ENCODE peak calls at places on chromosomes 13 and 19, in six cellular contexts. One of them, this sample, is unnamed.
A peak's percentile ranks its signal among the peaks of the same experiment; 100 is the strongest.

GRCh38 chr13:39119422-39119821 is 81.2 kb downstream of the NHLRC3 start:
- DNase-seq in RWPE1: no peak
- DNase-seq in esophagus squamous epithelium: no peak
- DNase-seq in K562: no peak
- DNase-seq in endothelial cell of umbilical vein: no peak
- DNase-seq in dorsolateral prefrontal cortex: no peak
- DNase-seq in this sample: no peak

GRCh38 chr13:31204592-31204991 is 4.8 kb downstream of the B3GLCT start:
- DNase-seq in esophagus squamous epithelium: no peak
- DNase-seq in dorsolateral prefrontal cortex: no peak
- DNase-seq in RWPE1: peak; percentile 64
- DNase-seq in endothelial cell of umbilical vein: peak; percentile 63
- DNase-seq in K562: peak; percentile 83
- DNase-seq in this sample: no peak

GRCh38 chr19:41030651-41031050 is 39.6 kb downstream of the CYP2B6 start:
- DNase-seq in endothelial cell of umbilical vein: no peak
- DNase-seq in RWPE1: no peak
- DNase-seq in K562: no peak
- DNase-seq in esophagus squamous epithelium: no peak
- DNase-seq in dorsolateral prefrontal cortex: no peak
- DNase-seq in this sample: no peak

GRCh38 chr19:57171551-57172081 is 4.3 kb upstream of the DUXA start:
- DNase-seq in K562: no peak
- DNase-seq in endothelial cell of umbilical vein: no peak
- DNase-seq in esophagus squamous epithelium: no peak
- DNase-seq in dorsolateral prefrontal cortex: peak; percentile 70
- DNase-seq in RWPE1: peak; percentile 7
- DNase-seq in this sample: no peak

GRCh38 chr13:51737609-51738008 is 66.4 kb downstream of the DHRS12 start:
- DNase-seq in RWPE1: no peak
- DNase-seq in dorsolateral prefrontal cortex: no peak
- DNase-seq in esophagus squamous epithelium: no peak
- DNase-seq in endothelial cell of umbilical vein: no peak
- DNase-seq in K562: no peak
- DNase-seq in this sample: no peak

GRCh38 chr13:95128045-95128643 is 173.1 kb downstream of the ABCC4 start:
- DNase-seq in RWPE1: peak; percentile 26
- DNase-seq in endothelial cell of umbilical vein: peak; percentile 76
- DNase-seq in esophagus squamous epithelium: no peak
- DNase-seq in K562: no peak
- DNase-seq in dorsolateral prefrontal cortex: no peak
- DNase-seq in this sample: no peak

GRCh38 chr19:38975214-38975860 is at the start of gene FBXO17:
- DNase-seq in esophagus squamous epithelium: no peak
- DNase-seq in K562: peak; percentile 85
- DNase-seq in dorsolateral prefrontal cortex: peak; percentile 69
- DNase-seq in RWPE1: peak; percentile 42
- DNase-seq in endothelial cell of umbilical vein: peak; percentile 53
- DNase-seq in this sample: no peak

GRCh38 chr19:52669586-52669985 is 31.4 kb upstream of the ZNF83 start:
- DNase-seq in endothelial cell of umbilical vein: no peak
- DNase-seq in K562: no peak
- DNase-seq in dorsolateral prefrontal cortex: no peak
- DNase-seq in RWPE1: no peak
- DNase-seq in esophagus squamous epithelium: no peak
- DNase-seq in this sample: no peak

GRCh38 chr19:4173479-4174211 is 8.7 kb downstream of the SIRT6 start:
- DNase-seq in esophagus squamous epithelium: no peak
- DNase-seq in K562: no peak
- DNase-seq in dorsolateral prefrontal cortex: no peak
- DNase-seq in endothelial cell of umbilical vein: no peak
- DNase-seq in RWPE1: no peak
- DNase-seq in this sample: no peak

GRCh38 chr13:51534075-51534817 is 50.0 kb upstream of the WDFY2 start:
- DNase-seq in dorsolateral prefrontal cortex: peak; percentile 64
- DNase-seq in esophagus squamous epithelium: no peak
- DNase-seq in K562: no peak
- DNase-seq in RWPE1: no peak
- DNase-seq in endothelial cell of umbilical vein: no peak
- DNase-seq in this sample: peak; percentile 69

GRCh38 chr13:74710006-74710405 is 575.8 kb upstream of the KLF12 start:
- DNase-seq in esophagus squamous epithelium: no peak
- DNase-seq in endothelial cell of umbilical vein: no peak
- DNase-seq in RWPE1: no peak
- DNase-seq in dorsolateral prefrontal cortex: no peak
- DNase-seq in K562: no peak
- DNase-seq in this sample: no peak

GRCh38 chr19:48598996-48599626 is 7.4 kb upstream of the SPACA4 start:
- DNase-seq in K562: no peak
- DNase-seq in esophagus squamous epithelium: no peak
- DNase-seq in RWPE1: no peak
- DNase-seq in dorsolateral prefrontal cortex: no peak
- DNase-seq in endothelial cell of umbilical vein: no peak
- DNase-seq in this sample: no peak

GRCh38 chr13:37686501-37686900 is 87.9 kb upstream of the POSTN start:
- DNase-seq in endothelial cell of umbilical vein: no peak
- DNase-seq in dorsolateral prefrontal cortex: no peak
- DNase-seq in K562: no peak
- DNase-seq in RWPE1: no peak
- DNase-seq in esophagus squamous epithelium: no peak
- DNase-seq in this sample: no peak

GRCh38 chr13:112703935-112704633 is 14.2 kb downstream of the ATP11A start:
- DNase-seq in K562: peak; percentile 78
- DNase-seq in esophagus squamous epithelium: no peak
- DNase-seq in dorsolateral prefrontal cortex: peak; percentile 27
- DNase-seq in RWPE1: no peak
- DNase-seq in endothelial cell of umbilical vein: no peak
- DNase-seq in this sample: no peak

GRCh38 chr19:6730153-6730804 is 7.1 kb downstream of the GPR108 start:
- DNase-seq in dorsolateral prefrontal cortex: peak; percentile 58
- DNase-seq in RWPE1: no peak
- DNase-seq in endothelial cell of umbilical vein: no peak
- DNase-seq in K562: peak; percentile 96
- DNase-seq in esophagus squamous epithelium: no peak
- DNase-seq in this sample: peak; percentile 82

GRCh38 chr19:18951721-18952281 is 10.8 kb upstream of the HOMER3 start:
- DNase-seq in RWPE1: peak; percentile 84
- DNase-seq in dorsolateral prefrontal cortex: no peak
- DNase-seq in endothelial cell of umbilical vein: peak; percentile 17
- DNase-seq in esophagus squamous epithelium: no peak
- DNase-seq in K562: no peak
- DNase-seq in this sample: no peak

GRCh38 chr13:113002891-113003290 is 33.9 kb downstream of the MCF2L start:
- DNase-seq in K562: no peak
- DNase-seq in RWPE1: no peak
- DNase-seq in dorsolateral prefrontal cortex: no peak
- DNase-seq in esophagus squamous epithelium: no peak
- DNase-seq in endothelial cell of umbilical vein: no peak
- DNase-seq in this sample: no peak

GRCh38 chr19:3684817-3685410 is 15.4 kb downstream of the PIP5K1C start:
- DNase-seq in endothelial cell of umbilical vein: no peak
- DNase-seq in K562: no peak
- DNase-seq in dorsolateral prefrontal cortex: no peak
- DNase-seq in RWPE1: no peak
- DNase-seq in esophagus squamous epithelium: no peak
- DNase-seq in this sample: no peak

GRCh38 chr19:39417463-39418181 is 5.2 kb downstream of the PLEKHG2 start:
- DNase-seq in K562: no peak
- DNase-seq in dorsolateral prefrontal cortex: no peak
- DNase-seq in RWPE1: no peak
- DNase-seq in esophagus squamous epithelium: no peak
- DNase-seq in endothelial cell of umbilical vein: no peak
- DNase-seq in this sample: no peak

GRCh38 chr13:73167046-73167820 is 108.4 kb downstream of the KLF5 start:
- DNase-seq in esophagus squamous epithelium: no peak
- DNase-seq in RWPE1: no peak
- DNase-seq in dorsolateral prefrontal cortex: no peak
- DNase-seq in K562: no peak
- DNase-seq in endothelial cell of umbilical vein: no peak
- DNase-seq in this sample: no peak

GRCh38 chr19:1066748-1067340 is at the start of gene ARHGAP45:
- DNase-seq in RWPE1: no peak
- DNase-seq in endothelial cell of umbilical vein: no peak
- DNase-seq in K562: peak; percentile 77
- DNase-seq in dorsolateral prefrontal cortex: no peak
- DNase-seq in esophagus squamous epithelium: no peak
- DNase-seq in this sample: no peak
- H3K27ac ChIP-seq in RWPE1: peak within 1 kb of the TSS; percentile 83
- H3K27ac ChIP-seq in endothelial cell of umbilical vein: no peak within 1 kb of the TSS
- H3K27ac ChIP-seq in K562: no peak within 1 kb of the TSS
- H3K27ac ChIP-seq in dorsolateral prefrontal cortex: no peak within 1 kb of the TSS
- H3K27ac ChIP-seq in esophagus squamous epithelium: peak within 1 kb of the TSS; percentile 85
- H3K27ac ChIP-seq in this sample: peak within 1 kb of the TSS; percentile 14

GRCh38 chr13:110092869-110093268 is 214.1 kb downstream of the COL4A1 start:
- DNase-seq in RWPE1: no peak
- DNase-seq in endothelial cell of umbilical vein: no peak
- DNase-seq in K562: no peak
- DNase-seq in esophagus squamous epithelium: no peak
- DNase-seq in dorsolateral prefrontal cortex: no peak
- DNase-seq in this sample: no peak
- H3K27ac ChIP-seq in RWPE1: no peak overlapping the region
- H3K27ac ChIP-seq in endothelial cell of umbilical vein: no peak overlapping the region
- H3K27ac ChIP-seq in K562: no peak overlapping the region
- H3K27ac ChIP-seq in esophagus squamous epithelium: no peak overlapping the region
- H3K27ac ChIP-seq in dorsolateral prefrontal cortex: no peak overlapping the region
- H3K27ac ChIP-seq in this sample: no peak overlapping the region

GRCh38 chr19:45439569-45440258 is 16.0 kb upstream of the ERCC1 start:
- DNase-seq in RWPE1: peak; percentile 64
- DNase-seq in endothelial cell of umbilical vein: peak; percentile 65
- DNase-seq in esophagus squamous epithelium: no peak
- DNase-seq in K562: peak; percentile 96
- DNase-seq in dorsolateral prefrontal cortex: peak; percentile 87
- DNase-seq in this sample: peak; percentile 52

GRCh38 chr19:45440873-45441654 is 17.3 kb upstream of the ERCC1 start:
- DNase-seq in K562: peak; percentile 79
- DNase-seq in dorsolateral prefrontal cortex: no peak
- DNase-seq in endothelial cell of umbilical vein: no peak
- DNase-seq in esophagus squamous epithelium: no peak
- DNase-seq in RWPE1: no peak
- DNase-seq in this sample: no peak

GRCh38 chr19:45440259-45440638 is 16.5 kb upstream of the ERCC1 start:
- DNase-seq in endothelial cell of umbilical vein: no peak
- DNase-seq in K562: peak; percentile 32
- DNase-seq in esophagus squamous epithelium: no peak
- DNase-seq in RWPE1: no peak
- DNase-seq in dorsolateral prefrontal cortex: no peak
- DNase-seq in this sample: no peak

GRCh38 chr19:45437328-45437727 is 13.6 kb upstream of the ERCC1 start:
- DNase-seq in endothelial cell of umbilical vein: no peak
- DNase-seq in K562: no peak
- DNase-seq in esophagus squamous epithelium: no peak
- DNase-seq in RWPE1: no peak
- DNase-seq in dorsolateral prefrontal cortex: no peak
- DNase-seq in this sample: no peak

DNA sequence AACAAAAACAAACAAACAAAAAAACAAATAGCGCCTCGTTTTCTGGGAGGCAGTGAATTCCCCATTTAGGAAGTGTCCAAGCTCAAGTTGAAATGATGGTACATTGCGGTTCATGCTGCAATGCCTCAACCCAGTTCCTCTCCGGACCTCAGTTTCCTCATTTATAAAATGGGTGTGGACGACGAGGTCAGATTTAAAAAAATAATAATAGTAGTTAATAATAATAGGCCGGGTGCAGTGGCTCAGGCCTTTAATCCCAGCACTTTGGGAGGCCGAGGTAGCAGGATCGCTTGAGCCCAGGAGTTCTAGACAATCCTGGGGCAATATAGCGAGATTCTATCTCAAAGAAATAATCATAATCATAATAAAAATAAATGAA is 15.5 kb upstream of the ERCC1 start:
- DNase-seq in dorsolateral prefrontal cortex: no peak
- DNase-seq in endothelial cell of umbilical vein: no peak
- DNase-seq in RWPE1: no peak
- DNase-seq in K562: no peak
- DNase-seq in esophagus squamous epithelium: no peak
- DNase-seq in this sample: no peak
- H3K27ac ChIP-seq in dorsolateral prefrontal cortex: peak overlapping the region; percentile 96
- H3K27ac ChIP-seq in endothelial cell of umbilical vein: peak overlapping the region; percentile 59
- H3K27ac ChIP-seq in RWPE1: peak overlapping the region; percentile 100
- H3K27ac ChIP-seq in K562: peak overlapping the region; percentile 93
- H3K27ac ChIP-seq in esophagus squamous epithelium: peak overlapping the region; percentile 91
- H3K27ac ChIP-seq in this sample: peak overlapping the region; percentile 99

DNA sequence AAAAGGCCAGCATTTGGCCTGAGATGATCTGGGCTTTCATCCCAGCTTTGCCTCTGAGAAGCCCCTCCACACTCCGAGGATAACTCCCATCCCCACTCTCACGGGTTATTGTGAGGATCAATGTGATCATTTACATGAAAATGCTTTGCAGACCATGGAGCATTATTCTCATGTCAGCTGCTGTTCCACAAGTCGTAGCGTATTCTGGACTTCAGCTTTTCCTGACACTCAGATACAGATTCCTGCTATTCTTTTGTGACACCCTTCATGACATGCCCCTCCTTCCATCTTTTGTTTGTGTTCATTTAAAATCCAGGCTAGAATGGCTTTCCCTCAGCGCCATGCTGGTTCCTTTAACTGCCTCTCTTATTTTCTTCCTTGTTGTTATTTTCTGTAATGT is 86.5 kb downstream of the NUFIP1 start:
- DNase-seq in RWPE1: no peak
- DNase-seq in K562: no peak
- DNase-seq in dorsolateral prefrontal cortex: no peak
- DNase-seq in esophagus squamous epithelium: no peak
- DNase-seq in endothelial cell of umbilical vein: no peak
- DNase-seq in this sample: no peak
- H3K27ac ChIP-seq in RWPE1: no peak overlapping the region
- H3K27ac ChIP-seq in K562: no peak overlapping the region
- H3K27ac ChIP-seq in dorsolateral prefrontal cortex: no peak overlapping the region
- H3K27ac ChIP-seq in esophagus squamous epithelium: peak overlapping the region; percentile 82
- H3K27ac ChIP-seq in endothelial cell of umbilical vein: no peak overlapping the region
- H3K27ac ChIP-seq in this sample: peak overlapping the region; percentile 76

This sample was measured in ascending aorta.